ENCODE peak calls at places on chromosomes 3 and 15, in ten cellular contexts. Y is neural progenitor cell, H is DND-41, Z is PC-3, U is H9, X is SK-N-SH, C is fibroblast of lung, M is mammary epithelial cell, J is MM.1S, B is neuronal stem cell. Q is an unnamed sample.
A peak's percentile ranks its signal among the peaks of the same experiment; 100 is the strongest.

GRCh38 chr3:189712906-189713483 is 81.8 kb downstream of the TP63 start:
- DNase-seq in Y (no peak), H (no peak), Z (peak; percentile 88), U (no peak), X (no peak), C (peak; percentile 3), M (no peak), J (no peak), B (no peak), Q (peak; percentile 14)

GRCh38 chr3:101253429-101253828 is 66.9 kb downstream of the IMPG2 start:
- DNase-seq in Y (no peak), H (no peak), Z (no peak), U (no peak), X (no peak), C (no peak), M (no peak), J (no peak), B (no peak), Q (no peak)

GRCh38 chr15:62066663-62067447 is at the start of gene C2CD4A:
- DNase-seq in Y (peak; percentile 91), H (no peak), Z (peak; percentile 70), U (peak; percentile 95), X (no peak), C (peak; percentile 41), M (peak; percentile 70), J (peak; percentile 56), B (peak; percentile 49), Q (peak; percentile 56)

GRCh38 chr3:5014431-5014830 is 35.2 kb downstream of the BHLHE40 start:
- DNase-seq in Y (peak; percentile 79), H (no peak), Z (no peak), U (no peak), X (no peak), C (no peak), M (no peak), J (no peak), B (peak; percentile 17), Q (peak; percentile 49)

GRCh38 chr3:197736010-197736490 is 654 bp downstream of the RUBCN start:
- DNase-seq in Y (peak; percentile 54), H (peak; percentile 46), Z (no peak), U (peak; percentile 40), X (peak; percentile 77), C (no peak), M (peak; percentile 36), J (peak; percentile 57), B (no peak), Q (peak; percentile 54)

GRCh38 chr3:48226959-48227358 is 3.7 kb downstream of the CAMP start:
- DNase-seq in Y (no peak), H (no peak), Z (no peak), U (no peak), X (no peak), C (no peak), M (no peak), J (no peak), B (no peak), Q (no peak)

GRCh38 chr3:102161362-102162006 is 273.3 kb upstream of the ZPLD1 start:
- DNase-seq in Y (no peak), H (no peak), Z (no peak), U (no peak), X (no peak), C (no peak), M (no peak), J (no peak), B (no peak), Q (peak; percentile 30)

GRCh38 chr15:84721381-84721780 is 5.4 kb upstream of the SEC11A start:
- DNase-seq in Y (no peak), H (no peak), Z (no peak), U (no peak), X (no peak), C (no peak), M (no peak), J (no peak), B (no peak), Q (no peak)

GRCh38 chr3:22594990-22595389 is 608.1 kb upstream of the UBE2E2 start:
- DNase-seq in Y (no peak), H (no peak), Z (peak; percentile 71), U (no peak), X (no peak), C (no peak), M (peak; percentile 64), J (no peak), B (no peak), Q (no peak)

DNA sequence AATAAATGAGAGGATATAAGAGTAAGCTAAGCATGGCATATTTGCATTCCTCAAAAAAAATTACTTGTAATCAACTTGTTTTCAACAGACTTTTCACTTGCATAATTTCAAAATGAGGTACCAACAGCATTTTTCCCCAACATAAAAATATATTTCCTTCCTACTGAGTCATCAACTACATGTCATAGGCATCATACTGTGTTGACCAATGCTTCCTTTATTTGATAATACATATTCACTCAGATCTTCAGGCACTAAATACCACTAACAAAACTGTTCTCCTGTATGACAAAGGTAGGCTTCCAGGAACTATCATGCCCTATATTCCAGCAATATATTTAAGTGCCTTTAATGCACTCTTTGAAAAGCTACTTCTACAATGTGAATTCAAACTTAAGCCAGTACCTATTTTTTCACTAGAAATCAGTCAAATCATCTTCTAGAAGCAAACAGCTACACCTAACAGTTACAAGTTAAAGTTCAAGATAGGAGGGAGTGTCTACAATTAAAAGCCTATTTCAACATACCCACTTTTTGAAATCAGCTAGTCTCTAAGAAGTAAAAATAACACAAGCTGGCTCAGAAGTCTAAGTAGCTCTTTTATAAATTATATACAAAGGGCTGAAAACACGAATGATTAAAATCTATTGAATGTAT is 11.3 kb downstream of the ADAM10 start:
- DNase-seq in Y (no peak), H (no peak), Z (peak; percentile 37), U (no peak), X (no peak), C (peak; percentile 45), M (peak; percentile 41), J (no peak), B (no peak), Q (peak; percentile 72)
- H3K9ac ChIP-seq in Y (no peak overlapping the region), H (no peak overlapping the region), Z (no peak overlapping the region), U (no peak overlapping the region), X (no peak overlapping the region), C (no peak overlapping the region), M (no peak overlapping the region), J (no peak overlapping the region), B (no peak overlapping the region), Q (no peak overlapping the region)

GRCh38 chr15:60399931-60400330 is 2.1 kb upstream of the ANXA2 start:
- DNase-seq in Y (no peak), H (no peak), Z (peak; percentile 83), U (no peak), X (no peak), C (no peak), M (peak; percentile 68), J (no peak), B (no peak), Q (peak; percentile 82)

GRCh38 chr15:60400957-60401356 is 3.2 kb upstream of the ANXA2 start:
- DNase-seq in Y (no peak), H (no peak), Z (no peak), U (peak; percentile 48), X (no peak), C (no peak), M (no peak), J (no peak), B (no peak), Q (peak; percentile 61)

GRCh38 chr15:60396964-60397771 is 618 bp downstream of the ANXA2 start:
- DNase-seq in Y (peak; percentile 80), H (peak; percentile 12), Z (peak; percentile 78), U (peak; percentile 65), X (peak; percentile 70), C (peak; percentile 71), M (peak; percentile 77), J (peak; percentile 77), B (no peak), Q (peak; percentile 95)

GRCh38 chr15:60397772-60398445 is at the start of gene ANXA2:
- DNase-seq in Y (peak; percentile 67), H (peak; percentile 69), Z (peak; percentile 91), U (peak; percentile 86), X (peak; percentile 85), C (peak; percentile 91), M (peak; percentile 91), J (peak; percentile 85), B (no peak), Q (peak; percentile 97)

DNA sequence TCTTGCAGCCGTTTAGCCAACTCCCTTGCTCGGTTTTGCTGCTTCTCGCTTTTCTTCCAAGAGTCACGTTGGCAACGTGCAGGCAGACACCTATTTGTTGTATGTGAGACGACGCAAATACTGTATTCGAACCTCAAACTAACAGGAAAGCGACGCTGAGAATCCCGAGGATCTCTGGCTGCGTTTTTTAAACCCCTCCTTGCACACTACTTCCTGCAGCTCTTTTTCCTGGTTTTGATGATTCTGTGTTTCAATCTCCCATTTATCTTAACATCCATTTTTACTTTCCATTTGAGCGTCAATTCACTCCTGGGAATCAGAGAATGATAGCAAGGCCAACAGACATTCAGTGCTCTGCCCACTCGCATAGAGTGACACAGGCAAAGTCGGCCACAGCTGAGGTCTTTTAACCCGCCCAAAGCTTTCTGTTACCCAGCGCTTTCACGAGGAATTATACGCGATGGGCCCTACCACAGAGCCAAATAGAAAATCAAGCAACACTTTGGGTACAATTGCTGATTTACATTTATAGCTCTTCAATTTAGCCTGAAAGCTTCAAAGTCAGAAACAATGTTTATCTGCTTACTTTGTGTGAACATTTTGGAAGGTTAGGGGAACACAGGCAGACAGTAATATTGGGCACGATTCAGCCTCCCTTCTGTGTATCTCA is 1.6 kb upstream of the ANXA2 start:
- DNase-seq in Y (no peak), H (no peak), Z (no peak), U (no peak), X (no peak), C (no peak), M (no peak), J (no peak), B (no peak), Q (peak; percentile 63)
- H3K4me1 ChIP-seq in Y (peaks cover 17% of the 10 kb centered on the region), H (peaks cover 17% of the 10 kb centered on the region), Z (peaks cover 62% of the 10 kb centered on the region), U (peaks cover 9% of the 10 kb centered on the region), X (no peaks in the 10 kb centered on the region), C (peaks cover 34% of the 10 kb centered on the region), M (peaks cover 63% of the 10 kb centered on the region), J (peaks cover 7% of the 10 kb centered on the region), B (peaks cover 17% of the 10 kb centered on the region), Q (peaks cover 42% of the 10 kb centered on the region)

DNA sequence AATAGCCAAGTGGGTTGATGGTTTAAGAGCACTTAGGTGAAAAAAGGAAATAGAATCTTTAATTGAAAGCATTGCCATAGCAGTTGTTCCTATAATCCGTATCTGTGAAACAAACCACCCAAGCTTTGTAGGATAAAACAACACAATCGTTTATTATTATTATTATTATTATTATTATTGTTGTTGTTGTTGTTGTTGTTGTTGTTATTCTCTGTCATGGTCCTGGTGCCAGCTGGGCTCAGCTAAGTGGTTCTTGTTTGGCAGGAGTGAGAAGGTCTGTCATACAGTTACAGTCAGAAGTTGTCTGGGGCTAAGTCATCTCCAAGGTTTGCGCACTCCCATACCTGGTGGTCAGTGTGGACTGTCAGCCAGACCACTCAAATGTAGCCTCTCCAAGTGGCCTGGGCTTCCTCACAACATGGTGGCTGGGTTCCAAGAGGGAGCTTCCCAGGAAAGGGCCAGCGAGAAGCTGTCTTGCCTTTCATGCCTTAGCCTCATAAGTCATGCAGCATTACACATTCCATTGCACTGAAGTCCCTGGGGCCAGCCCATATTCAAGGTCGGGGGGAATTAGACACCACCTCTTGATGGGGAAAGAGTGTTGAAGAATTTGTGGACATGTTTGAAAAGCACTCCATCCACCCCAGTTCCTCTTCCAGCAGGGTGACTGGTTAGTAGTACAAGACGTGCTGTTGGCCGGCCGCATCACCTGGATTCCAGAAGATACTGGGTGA is 54.3 kb upstream of the FGD5 start:
- DNase-seq in Y (no peak), H (no peak), Z (no peak), U (peak; percentile 18), X (no peak), C (peak; percentile 4), M (no peak), J (no peak), B (no peak), Q (peak; percentile 13)
- H2AFZ ChIP-seq in Y (no peak overlapping the region), H (no peak overlapping the region), Z (no peak overlapping the region), U (no peak overlapping the region), X (no peak overlapping the region), C (no peak overlapping the region), M (no peak overlapping the region), J (no peak overlapping the region), B (no peak overlapping the region), Q (no peak overlapping the region)

GRCh38 chr15:22954326-22954725 is 25.8 kb downstream of the CYFIP1 start:
- DNase-seq in Y (no peak), H (no peak), Z (no peak), U (no peak), X (no peak), C (no peak), M (no peak), J (no peak), B (no peak), Q (no peak)
- H3K9ac ChIP-seq in Y (no peak overlapping the region), H (no peak overlapping the region), Z (no peak overlapping the region), U (no peak overlapping the region), X (no peak overlapping the region), C (no peak overlapping the region), M (no peak overlapping the region), J (no peak overlapping the region), B (no peak overlapping the region), Q (no peak overlapping the region)